ENCODE peak calls at places on chromosome 22, in four cellular contexts. M, R, D and K are unnamed samples.
A peak's percentile ranks its signal among the peaks of the same experiment; 100 is the strongest.

GRCh38 chr22:23128269-23129108 is 13.3 kb downstream of the RSPH14 start:
- DNase-seq in D (peak; percentile 51), M (peak; percentile 71), R (peak; percentile 92), K (peak; percentile 65)

GRCh38 chr22:48580481-48580970 is 1247.1 kb downstream of the BRD1 start:
- DNase-seq in D (no peak), M (no peak), R (no peak), K (no peak)

GRCh38 chr22:20429254-20430100 is 8.1 kb downstream of the SCARF2 start:
- DNase-seq in M (no peak), D (no peak), R (no peak), K (peak; percentile 81)

GRCh38 chr22:22618448-22618847 is 26.0 kb upstream of the GGTLC2 start:
- DNase-seq in D (no peak), M (no peak), R (no peak), K (no peak)

GRCh38 chr22:45887202-45888131 is 89.5 kb downstream of the WNT7B start:
- DNase-seq in D (no peak), M (no peak), R (no peak), K (no peak)

GRCh38 chr22:28015056-28015445 is 96.0 kb upstream of the PITPNB start:
- DNase-seq in M (no peak), D (no peak), R (no peak), K (no peak)

GRCh38 chr22:47307812-47308211 is 545.4 kb downstream of the TBC1D22A start:
- DNase-seq in M (no peak), D (no peak), R (peak; percentile 16), K (no peak)

GRCh38 chr22:32623943-32624342 is 149.3 kb downstream of the FBXO7 start:
- DNase-seq in M (peak; percentile 80), D (peak; percentile 76), R (peak; percentile 91), K (no peak)

GRCh38 chr22:32904044-32904443 is 102.5 kb downstream of the TIMP3 start:
- DNase-seq in M (peak; percentile 23), R (peak; percentile 72), D (no peak), K (no peak)